ENCODE peak calls at places on chromosomes 6 and 20, in nine cellular contexts. K is WTC11; G is CD8-positive, alpha-beta T cell; W is upper lobe of right lung; Q is astrocyte of the spinal cord; F is neural crest cell; E is pancreas; A is HFFc6; Y is MM.1S. L is an unnamed sample.
A peak's percentile ranks its signal among the peaks of the same experiment; 100 is the strongest.

GRCh38 chr20:805713-806112 is 27.8 kb upstream of the FAM110A start:
- DNase-seq in K (no peak), G (no peak), W (no peak), Q (peak; percentile 59), F (no peak), E (no peak), A (no peak), Y (no peak), L (no peak)

GRCh38 chr20:17759449-17759848 is 59.7 kb downstream of the BANF2 start:
- DNase-seq in K (no peak), G (no peak), W (no peak), Q (no peak), F (no peak), E (no peak), A (no peak), Y (no peak), L (no peak)

GRCh38 chr20:5835234-5835845 is 85.1 kb downstream of the SHLD1 start:
- DNase-seq in K (no peak), G (no peak), W (no peak), Q (peak; percentile 70), F (no peak), E (no peak), A (peak; percentile 41), Y (no peak), L (no peak)

GRCh38 chr20:44224651-44225050 is 14.1 kb upstream of the OSER1 start:
- DNase-seq in K (no peak), G (no peak), W (no peak), Q (no peak), F (no peak), E (no peak), A (no peak), Y (no peak), L (no peak)

GRCh38 chr6:107496041-107496440 is 6.1 kb downstream of the SOBP start:
- DNase-seq in K (no peak), G (no peak), W (no peak), Q (no peak), F (no peak), E (no peak), A (no peak), Y (no peak), L (no peak)

GRCh38 chr20:38752029-38752428 is 3.8 kb downstream of the ACTR5 start:
- DNase-seq in K (no peak), G (no peak), W (no peak), Q (no peak), F (no peak), E (no peak), A (no peak), Y (no peak), L (no peak)

GRCh38 chr20:1811621-1812498 is 83.3 kb upstream of the SIRPA start:
- DNase-seq in K (no peak), G (no peak), W (no peak), Q (no peak), F (no peak), E (no peak), A (no peak), Y (no peak), L (no peak)

GRCh38 chr20:8895472-8895871 is 173.4 kb upstream of the PLCB4 start:
- DNase-seq in K (no peak), G (no peak), W (no peak), Q (no peak), F (no peak), E (no peak), A (no peak), Y (no peak), L (no peak)

GRCh38 chr20:3923818-3924217 is 34.6 kb downstream of the PANK2 start:
- DNase-seq in K (no peak), G (no peak), W (no peak), Q (no peak), F (no peak), E (no peak), A (peak; percentile 41), Y (no peak), L (no peak)

GRCh38 chr6:27505209-27506027 is 32.5 kb upstream of the ZNF184 start:
- DNase-seq in K (peak; percentile 91), G (peak; percentile 71), W (no peak), Q (peak; percentile 38), F (no peak), E (peak; percentile 65), A (peak; percentile 93), Y (peak; percentile 75), L (no peak)

GRCh38 chr20:18666803-18667460 is 79.1 kb downstream of the DTD1 start:
- DNase-seq in K (no peak), G (no peak), W (no peak), Q (no peak), F (no peak), E (no peak), A (no peak), Y (no peak), L (no peak)

GRCh38 chr6:113361014-113361645 is 496.0 kb upstream of the MARCKS start:
- DNase-seq in K (no peak), G (no peak), W (no peak), Q (peak; percentile 94), F (no peak), E (no peak), A (peak; percentile 77), Y (no peak), L (no peak)

GRCh38 chr6:21598662-21599061 is 5.1 kb downstream of the SOX4 start:
- DNase-seq in K (no peak), G (no peak), W (no peak), Q (peak; percentile 16), F (no peak), E (no peak), A (no peak), Y (no peak), L (no peak)

GRCh38 chr6:107819217-107819616 is 4.9 kb downstream of the SCML4 start:
- DNase-seq in K (no peak), G (peak; percentile 27), W (no peak), Q (no peak), F (no peak), E (no peak), A (no peak), Y (no peak), L (no peak)

DNA sequence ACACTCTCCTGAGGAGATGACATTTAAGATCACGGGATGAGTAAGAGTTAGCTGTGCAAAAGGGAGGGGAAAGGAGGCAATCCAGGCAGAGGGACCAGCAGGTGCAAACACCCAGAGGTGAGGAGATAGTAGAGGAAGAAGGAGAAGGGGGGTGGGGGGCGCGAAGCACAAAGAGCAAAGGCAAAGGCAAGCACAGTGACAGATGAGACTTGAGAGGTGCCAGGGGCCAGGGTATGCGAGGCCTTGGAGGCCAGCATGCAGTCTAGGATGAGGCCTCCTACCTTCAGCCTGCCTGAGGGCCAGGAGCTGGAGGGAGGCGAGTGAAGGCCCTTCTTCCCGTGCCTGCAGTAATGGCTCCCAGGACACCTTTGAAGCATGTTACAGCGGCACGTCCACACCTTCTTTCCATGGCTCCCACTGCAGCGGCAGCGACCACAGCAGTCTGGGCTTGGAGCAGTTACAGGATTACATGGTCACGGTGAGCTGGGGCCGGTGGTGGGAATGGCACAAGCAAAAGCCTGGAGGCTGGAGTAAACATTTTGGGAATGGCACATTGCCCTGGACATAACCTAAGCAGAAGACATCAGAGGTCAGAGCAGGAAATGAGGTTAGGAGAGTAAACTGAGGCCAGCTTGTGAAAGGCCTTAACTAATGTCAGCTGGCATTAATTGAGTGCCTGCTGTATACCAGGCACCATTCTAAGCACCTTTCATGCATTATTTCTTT is 18.6 kb downstream of the CCM2L start:
- DNase-seq in K (peak; percentile 41), G (no peak), W (no peak), Q (peak; percentile 18), F (no peak), E (no peak), A (no peak), Y (no peak), L (no peak)
- TF ChIP-seq CTCF in K (no peak), G (no peak), W (no peak), Q (no peak), F (no peak), E (no peak), A (no peak), Y (no peak), L (no peak)

DNA sequence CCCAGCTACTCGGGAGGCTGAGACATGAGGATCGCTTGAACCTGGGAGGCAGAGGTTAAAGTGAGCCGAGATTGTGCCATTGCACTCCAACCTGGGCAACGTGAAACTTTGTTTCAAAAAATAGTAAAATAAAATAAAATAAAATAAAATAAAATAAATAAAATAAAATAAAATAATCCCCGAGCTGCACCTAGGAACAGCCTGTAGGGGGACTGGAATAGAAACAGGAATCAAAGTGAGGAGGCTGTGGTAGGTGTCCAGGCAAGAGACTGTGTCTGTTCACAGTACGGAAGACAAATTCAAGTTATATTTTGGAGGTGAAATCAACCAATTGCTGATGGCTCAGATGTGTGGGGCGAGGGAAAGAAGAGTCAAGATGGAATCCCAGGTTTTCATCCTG is 86.2 kb downstream of the KCNB1 start:
- DNase-seq in K (no peak), G (no peak), W (no peak), Q (no peak), F (no peak), E (no peak), A (no peak), Y (no peak), L (no peak)
- TF ChIP-seq CTCF in K (no peak), G (no peak), W (peak; percentile 8), Q (peak; percentile 26), F (peak; percentile 51), E (no peak), A (peak; percentile 68), Y (no peak), L (no peak)

DNA sequence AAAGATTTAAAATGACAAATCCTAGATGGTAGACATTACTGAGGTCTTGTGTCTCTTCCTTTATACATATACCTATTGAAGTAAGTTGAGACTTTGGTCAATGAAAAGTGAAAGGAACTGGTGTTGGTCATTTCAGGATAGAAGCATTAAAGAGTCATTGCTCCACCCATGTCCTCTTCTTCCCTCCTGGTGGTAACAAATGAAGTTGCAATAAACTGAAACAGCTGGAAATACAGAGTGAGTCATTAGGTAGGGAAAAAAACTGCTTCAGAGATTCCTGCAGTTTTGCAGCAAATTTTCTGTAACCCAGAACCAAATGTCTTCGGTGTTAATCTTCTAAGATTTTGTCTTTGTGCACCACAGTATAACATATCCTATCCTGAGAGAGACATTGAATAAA is 447.9 kb downstream of the EYS start:
- DNase-seq in K (no peak), G (no peak), W (no peak), Q (peak; percentile 69), F (no peak), E (no peak), A (no peak), Y (peak; percentile 6), L (no peak)
- TF ChIP-seq CTCF in K (no peak), G (no peak), W (no peak), Q (peak; percentile 43), F (peak; percentile 54), E (no peak), A (no peak), Y (no peak), L (no peak)

DNA sequence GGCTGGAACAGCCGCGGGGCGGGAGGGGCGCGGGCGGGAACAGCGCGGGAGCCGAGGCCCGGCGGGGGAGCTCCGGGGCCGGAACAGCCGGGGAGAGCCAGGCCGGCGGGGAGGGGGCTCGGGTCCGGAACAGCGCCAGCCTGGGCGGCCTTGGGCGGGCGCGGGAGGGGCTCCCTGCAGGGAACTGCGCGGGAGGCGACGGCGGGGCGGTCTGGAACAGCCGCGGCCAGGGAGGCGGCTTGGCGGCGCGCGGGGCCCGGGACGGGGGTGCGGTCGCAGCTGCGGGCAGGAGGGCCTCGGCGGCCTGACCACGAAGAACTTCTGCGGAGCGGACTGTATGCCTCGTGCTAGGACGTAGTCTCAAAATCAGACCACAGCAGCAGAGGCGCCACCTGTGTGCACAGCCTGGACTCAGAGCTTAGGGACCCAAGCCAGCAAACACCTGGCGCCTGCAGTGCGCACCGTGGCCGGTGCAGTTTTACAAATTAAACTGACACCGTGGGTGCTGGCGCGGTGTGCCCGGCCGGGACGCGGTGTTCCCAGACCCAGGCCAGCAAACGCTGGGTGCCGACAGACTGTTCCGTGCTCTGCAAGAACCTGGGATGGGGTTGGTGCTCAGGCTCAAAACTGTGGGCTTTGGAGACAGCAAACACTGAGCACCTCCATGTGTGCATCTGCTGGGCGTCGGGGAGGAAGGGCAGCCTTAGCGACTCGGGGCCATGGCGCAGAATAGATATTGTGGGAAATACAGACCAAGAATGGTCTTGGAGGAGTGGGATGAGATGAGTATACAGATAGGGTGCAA is 572 bp downstream of the ZNF341 start:
- DNase-seq in K (peak; percentile 84), G (peak; percentile 81), W (peak; percentile 96), Q (peak; percentile 78), F (no peak), E (peak; percentile 97), A (peak; percentile 58), Y (peak; percentile 96), L (peak; percentile 86)
- TF ChIP-seq CTCF in K (no peak), G (no peak), W (no peak), Q (peak; percentile 11), F (no peak), E (no peak), A (no peak), Y (peak; percentile 25), L (no peak)